ENCODE peak calls at places on chromosomes 1 and 21, in seven cellular contexts. One of them, this sample, is unnamed.

GRCh38 chr1:86990826-86991225 is 76.4 kb downstream of the HS2ST1 start:
- DNase-seq in thoracic aorta: no peak
- DNase-seq in CD8-positive, alpha-beta T cell: no peak
- DNase-seq in A549: no peak
- DNase-seq in sigmoid colon: no peak
- DNase-seq in fibroblast of pulmonary artery: no peak
- DNase-seq in fibroblast of mammary gland: no peak
- DNase-seq in this sample: no peak

GRCh38 chr1:1779691-1780597 is 1.7 kb upstream of the NADK start:
- DNase-seq in thoracic aorta: no peak
- DNase-seq in CD8-positive, alpha-beta T cell: peak; percentile 31
- DNase-seq in A549: no peak
- DNase-seq in sigmoid colon: no peak
- DNase-seq in fibroblast of pulmonary artery: peak; percentile 77
- DNase-seq in fibroblast of mammary gland: peak; percentile 87
- DNase-seq in this sample: peak; percentile 75

GRCh38 chr1:234214129-234214910 is 158.9 kb upstream of the COA6 start:
- DNase-seq in thoracic aorta: no peak
- DNase-seq in CD8-positive, alpha-beta T cell: no peak
- DNase-seq in A549: no peak
- DNase-seq in sigmoid colon: peak; percentile 74
- DNase-seq in fibroblast of pulmonary artery: no peak
- DNase-seq in fibroblast of mammary gland: no peak
- DNase-seq in this sample: no peak

GRCh38 chr1:42937141-42937696 is 21.4 kb downstream of the SLC2A1 start:
- DNase-seq in thoracic aorta: no peak
- DNase-seq in CD8-positive, alpha-beta T cell: no peak
- DNase-seq in A549: no peak
- DNase-seq in sigmoid colon: peak; percentile 37
- DNase-seq in fibroblast of pulmonary artery: peak; percentile 64
- DNase-seq in fibroblast of mammary gland: peak; percentile 86
- DNase-seq in this sample: no peak

GRCh38 chr21:28089599-28090421 is 902.9 kb downstream of the LTN1 start:
- DNase-seq in thoracic aorta: no peak
- DNase-seq in CD8-positive, alpha-beta T cell: no peak
- DNase-seq in A549: no peak
- DNase-seq in sigmoid colon: no peak
- DNase-seq in fibroblast of pulmonary artery: no peak
- DNase-seq in fibroblast of mammary gland: peak; percentile 13
- DNase-seq in this sample: no peak

GRCh38 chr1:241447056-241447649 is 72.4 kb downstream of the FH start:
- DNase-seq in thoracic aorta: no peak
- DNase-seq in CD8-positive, alpha-beta T cell: no peak
- DNase-seq in A549: no peak
- DNase-seq in sigmoid colon: no peak
- DNase-seq in fibroblast of pulmonary artery: no peak
- DNase-seq in fibroblast of mammary gland: no peak
- DNase-seq in this sample: no peak

GRCh38 chr1:212396638-212397037 is 18.0 kb downstream of the PACC1 start:
- DNase-seq in thoracic aorta: no peak
- DNase-seq in CD8-positive, alpha-beta T cell: no peak
- DNase-seq in A549: no peak
- DNase-seq in sigmoid colon: no peak
- DNase-seq in fibroblast of pulmonary artery: peak; percentile 6
- DNase-seq in fibroblast of mammary gland: peak; percentile 5
- DNase-seq in this sample: no peak

GRCh38 chr1:76281306-76281705 is 206.8 kb downstream of the ST6GALNAC3 start:
- DNase-seq in thoracic aorta: no peak
- DNase-seq in CD8-positive, alpha-beta T cell: no peak
- DNase-seq in A549: no peak
- DNase-seq in sigmoid colon: no peak
- DNase-seq in fibroblast of pulmonary artery: no peak
- DNase-seq in fibroblast of mammary gland: no peak
- DNase-seq in this sample: no peak

GRCh38 chr1:53273526-53273925 is 35.2 kb upstream of the MAGOH start:
- DNase-seq in thoracic aorta: no peak
- DNase-seq in CD8-positive, alpha-beta T cell: no peak
- DNase-seq in A549: no peak
- DNase-seq in sigmoid colon: peak; percentile 2
- DNase-seq in fibroblast of pulmonary artery: no peak
- DNase-seq in fibroblast of mammary gland: no peak
- DNase-seq in this sample: no peak

GRCh38 chr1:66250483-66250882 is 283.5 kb upstream of the SGIP1 start:
- DNase-seq in thoracic aorta: no peak
- DNase-seq in CD8-positive, alpha-beta T cell: no peak
- DNase-seq in A549: no peak
- DNase-seq in sigmoid colon: no peak
- DNase-seq in fibroblast of pulmonary artery: peak; percentile 87
- DNase-seq in fibroblast of mammary gland: peak; percentile 92
- DNase-seq in this sample: no peak

GRCh38 chr1:7515896-7516295 is 255.2 kb upstream of the VAMP3 start:
- DNase-seq in thoracic aorta: no peak
- DNase-seq in CD8-positive, alpha-beta T cell: no peak
- DNase-seq in A549: no peak
- DNase-seq in sigmoid colon: no peak
- DNase-seq in fibroblast of pulmonary artery: no peak
- DNase-seq in fibroblast of mammary gland: no peak
- DNase-seq in this sample: no peak

GRCh38 chr1:4130096-4130495 is 230.0 kb upstream of the C1orf174 start:
- DNase-seq in thoracic aorta: no peak
- DNase-seq in CD8-positive, alpha-beta T cell: no peak
- DNase-seq in A549: no peak
- DNase-seq in sigmoid colon: peak; percentile 49
- DNase-seq in fibroblast of pulmonary artery: no peak
- DNase-seq in fibroblast of mammary gland: no peak
- DNase-seq in this sample: no peak

GRCh38 chr1:92583821-92584760 is 97.4 kb upstream of the GFI1 start:
- DNase-seq in thoracic aorta: no peak
- DNase-seq in CD8-positive, alpha-beta T cell: no peak
- DNase-seq in A549: no peak
- DNase-seq in sigmoid colon: no peak
- DNase-seq in fibroblast of pulmonary artery: peak; percentile 77
- DNase-seq in fibroblast of mammary gland: peak; percentile 82
- DNase-seq in this sample: peak; percentile 84

GRCh38 chr1:93847811-93848288 is 31.2 kb downstream of the DNTTIP2 start:
- DNase-seq in thoracic aorta: peak; percentile 27
- DNase-seq in CD8-positive, alpha-beta T cell: peak; percentile 38
- DNase-seq in A549: peak; percentile 51
- DNase-seq in sigmoid colon: peak; percentile 85
- DNase-seq in fibroblast of pulmonary artery: peak; percentile 71
- DNase-seq in fibroblast of mammary gland: peak; percentile 77
- DNase-seq in this sample: peak; percentile 52

GRCh38 chr1:31814041-31814511 is 1.7 kb downstream of the SPOCD1 start:
- DNase-seq in thoracic aorta: no peak
- DNase-seq in CD8-positive, alpha-beta T cell: no peak
- DNase-seq in A549: no peak
- DNase-seq in sigmoid colon: no peak
- DNase-seq in fibroblast of pulmonary artery: no peak
- DNase-seq in fibroblast of mammary gland: no peak
- DNase-seq in this sample: no peak

GRCh38 chr1:31814631-31815306 is 1.1 kb downstream of the SPOCD1 start:
- DNase-seq in thoracic aorta: no peak
- DNase-seq in CD8-positive, alpha-beta T cell: no peak
- DNase-seq in A549: no peak
- DNase-seq in sigmoid colon: no peak
- DNase-seq in fibroblast of pulmonary artery: no peak
- DNase-seq in fibroblast of mammary gland: no peak
- DNase-seq in this sample: no peak

GRCh38 chr1:31818204-31818603 is 2.4 kb upstream of the SPOCD1 start:
- DNase-seq in thoracic aorta: no peak
- DNase-seq in CD8-positive, alpha-beta T cell: no peak
- DNase-seq in A549: no peak
- DNase-seq in sigmoid colon: no peak
- DNase-seq in fibroblast of pulmonary artery: no peak
- DNase-seq in fibroblast of mammary gland: peak; percentile 19
- DNase-seq in this sample: no peak

GRCh38 chr1:31815752-31816484 is at the start of gene SPOCD1:
- DNase-seq in thoracic aorta: peak; percentile 40
- DNase-seq in CD8-positive, alpha-beta T cell: peak; percentile 66
- DNase-seq in A549: peak; percentile 79
- DNase-seq in sigmoid colon: peak; percentile 81
- DNase-seq in fibroblast of pulmonary artery: peak; percentile 78
- DNase-seq in fibroblast of mammary gland: peak; percentile 84
- DNase-seq in this sample: peak; percentile 83

GRCh38 chr1:31815307-31815645 is 546 bp downstream of the SPOCD1 start:
- DNase-seq in thoracic aorta: no peak
- DNase-seq in CD8-positive, alpha-beta T cell: no peak
- DNase-seq in A549: no peak
- DNase-seq in sigmoid colon: no peak
- DNase-seq in fibroblast of pulmonary artery: no peak
- DNase-seq in fibroblast of mammary gland: no peak
- DNase-seq in this sample: no peak
- H3K4me3 ChIP-seq in thoracic aorta: no peak overlapping the region
- H3K4me3 ChIP-seq in CD8-positive, alpha-beta T cell: no peak overlapping the region
- H3K4me3 ChIP-seq in A549: no peak overlapping the region
- H3K4me3 ChIP-seq in sigmoid colon: no peak overlapping the region
- H3K4me3 ChIP-seq in fibroblast of pulmonary artery: no peak overlapping the region
- H3K4me3 ChIP-seq in fibroblast of mammary gland: no peak overlapping the region
- H3K4me3 ChIP-seq in this sample: peak overlapping the region; percentile 49

GRCh38 chr1:6447818-6448748 is 17.9 kb downstream of the TNFRSF25 start:
- DNase-seq in thoracic aorta: no peak
- DNase-seq in CD8-positive, alpha-beta T cell: peak; percentile 33
- DNase-seq in A549: no peak
- DNase-seq in sigmoid colon: no peak
- DNase-seq in fibroblast of pulmonary artery: no peak
- DNase-seq in fibroblast of mammary gland: no peak
- DNase-seq in this sample: no peak
- H3K4me3 ChIP-seq in thoracic aorta: peak overlapping the region; percentile 50
- H3K4me3 ChIP-seq in CD8-positive, alpha-beta T cell: peak overlapping the region; percentile 43
- H3K4me3 ChIP-seq in A549: peak overlapping the region; percentile 19
- H3K4me3 ChIP-seq in sigmoid colon: peak overlapping the region; percentile 23
- H3K4me3 ChIP-seq in fibroblast of pulmonary artery: no peak overlapping the region
- H3K4me3 ChIP-seq in fibroblast of mammary gland: no peak overlapping the region
- H3K4me3 ChIP-seq in this sample: no peak overlapping the region

DNA sequence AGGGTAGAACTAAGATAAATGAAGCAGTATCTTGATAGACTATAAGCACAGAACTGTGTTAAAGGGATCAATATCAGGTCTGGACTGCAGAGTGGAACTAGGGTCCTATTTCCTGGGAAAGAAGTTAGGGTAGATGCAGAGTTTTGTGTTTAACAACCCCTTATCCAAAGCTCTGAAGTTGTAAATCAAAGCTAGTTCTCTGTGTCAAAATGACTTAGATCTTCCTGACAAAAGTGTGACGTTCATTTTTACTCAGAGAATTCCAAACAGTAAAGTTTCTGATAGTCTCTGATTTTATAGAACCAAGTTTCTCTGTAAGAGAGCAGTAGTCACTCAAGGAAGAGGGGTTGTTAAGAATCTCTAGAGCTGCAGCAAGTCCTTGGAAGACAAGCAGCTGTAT is 8.3 kb downstream of the NUCKS1 start:
- DNase-seq in thoracic aorta: no peak
- DNase-seq in CD8-positive, alpha-beta T cell: no peak
- DNase-seq in A549: no peak
- DNase-seq in sigmoid colon: no peak
- DNase-seq in fibroblast of pulmonary artery: no peak
- DNase-seq in fibroblast of mammary gland: no peak
- DNase-seq in this sample: no peak
- H3K4me3 ChIP-seq in thoracic aorta: no peak overlapping the region
- H3K4me3 ChIP-seq in CD8-positive, alpha-beta T cell: no peak overlapping the region
- H3K4me3 ChIP-seq in A549: no peak overlapping the region
- H3K4me3 ChIP-seq in sigmoid colon: no peak overlapping the region
- H3K4me3 ChIP-seq in fibroblast of pulmonary artery: no peak overlapping the region
- H3K4me3 ChIP-seq in fibroblast of mammary gland: no peak overlapping the region
- H3K4me3 ChIP-seq in this sample: no peak overlapping the region

GRCh38 chr1:36351222-36351977 is 28.0 kb upstream of the EVA1B start:
- DNase-seq in thoracic aorta: peak; percentile 25
- DNase-seq in CD8-positive, alpha-beta T cell: no peak
- DNase-seq in A549: peak; percentile 61
- DNase-seq in sigmoid colon: no peak
- DNase-seq in fibroblast of pulmonary artery: peak; percentile 73
- DNase-seq in fibroblast of mammary gland: peak; percentile 87
- DNase-seq in this sample: no peak
- H3K4me3 ChIP-seq in thoracic aorta: peak overlapping the region; percentile 41
- H3K4me3 ChIP-seq in CD8-positive, alpha-beta T cell: no peak overlapping the region
- H3K4me3 ChIP-seq in A549: peak overlapping the region; percentile 16
- H3K4me3 ChIP-seq in sigmoid colon: no peak overlapping the region
- H3K4me3 ChIP-seq in fibroblast of pulmonary artery: no peak overlapping the region
- H3K4me3 ChIP-seq in fibroblast of mammary gland: peak overlapping the region; percentile 7
- H3K4me3 ChIP-seq in this sample: no peak overlapping the region

DNA sequence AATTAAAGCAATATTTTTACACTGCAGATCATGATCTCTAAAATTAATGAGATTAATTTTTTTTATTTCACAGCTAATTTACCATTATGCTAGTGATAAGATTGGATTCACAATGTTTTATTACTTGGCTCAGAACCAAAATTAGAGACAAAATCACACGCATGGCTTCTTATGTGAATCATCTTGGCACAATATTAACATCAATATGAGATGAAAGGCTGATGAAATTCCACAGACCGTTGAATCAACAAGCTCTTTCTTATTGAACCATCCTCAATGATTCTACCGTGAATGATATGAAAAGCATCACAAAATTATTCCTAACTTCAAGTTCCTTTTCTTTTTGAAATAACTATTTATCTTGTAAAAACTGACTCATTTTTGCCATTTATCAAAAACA is 544.9 kb downstream of the KCNT2 start:
- DNase-seq in thoracic aorta: no peak
- DNase-seq in CD8-positive, alpha-beta T cell: no peak
- DNase-seq in A549: no peak
- DNase-seq in sigmoid colon: no peak
- DNase-seq in fibroblast of pulmonary artery: peak; percentile 28
- DNase-seq in fibroblast of mammary gland: peak; percentile 35
- DNase-seq in this sample: no peak
- H3K4me3 ChIP-seq in thoracic aorta: no peak overlapping the region
- H3K4me3 ChIP-seq in CD8-positive, alpha-beta T cell: no peak overlapping the region
- H3K4me3 ChIP-seq in A549: no peak overlapping the region
- H3K4me3 ChIP-seq in sigmoid colon: no peak overlapping the region
- H3K4me3 ChIP-seq in fibroblast of pulmonary artery: no peak overlapping the region
- H3K4me3 ChIP-seq in fibroblast of mammary gland: no peak overlapping the region
- H3K4me3 ChIP-seq in this sample: no peak overlapping the region

DNA sequence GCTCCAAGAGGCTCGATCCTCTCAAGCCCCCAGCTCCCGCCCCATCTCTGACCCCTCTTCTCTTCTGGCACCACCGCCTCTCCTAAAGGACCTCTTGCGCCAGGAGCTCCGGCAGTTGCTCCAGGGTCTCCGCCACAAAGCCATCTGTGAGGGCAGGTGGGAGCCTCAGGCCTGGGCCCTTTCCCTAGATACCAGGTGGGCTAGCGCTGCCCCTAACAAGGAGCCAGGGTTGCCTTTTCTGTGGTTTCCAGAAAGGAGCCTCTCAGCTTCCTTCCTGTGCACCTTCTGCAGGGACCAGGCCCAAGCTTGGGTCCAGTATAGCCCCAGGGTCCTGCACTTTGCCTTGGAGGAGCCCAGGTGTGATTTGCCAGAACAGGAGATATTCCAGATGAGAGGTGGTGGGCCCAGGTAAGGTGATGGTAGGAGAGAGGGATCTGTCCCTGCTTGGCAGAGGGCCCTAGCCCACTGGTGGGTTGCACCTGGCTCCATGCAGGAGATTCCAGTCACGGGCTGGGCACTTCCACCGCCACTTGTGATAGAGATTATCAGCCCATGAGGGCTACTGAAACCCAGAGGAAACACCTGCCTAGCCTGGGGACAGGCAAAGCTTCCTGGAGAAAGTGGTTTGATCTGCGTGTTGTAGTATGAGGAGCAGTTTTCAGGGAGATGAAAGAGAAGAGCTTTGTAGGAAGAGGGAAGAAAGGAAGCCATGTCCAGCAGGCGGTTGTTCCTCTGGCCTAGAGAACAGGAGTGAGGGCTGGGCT is 1.0 kb downstream of the CCDC24 start:
- DNase-seq in thoracic aorta: no peak
- DNase-seq in CD8-positive, alpha-beta T cell: no peak
- DNase-seq in A549: no peak
- DNase-seq in sigmoid colon: peak; percentile 75
- DNase-seq in fibroblast of pulmonary artery: no peak
- DNase-seq in fibroblast of mammary gland: no peak
- DNase-seq in this sample: no peak
- H3K4me3 ChIP-seq in thoracic aorta: peak overlapping the region; percentile 77
- H3K4me3 ChIP-seq in CD8-positive, alpha-beta T cell: peak overlapping the region; percentile 81
- H3K4me3 ChIP-seq in A549: peak overlapping the region; percentile 84
- H3K4me3 ChIP-seq in sigmoid colon: peak overlapping the region; percentile 59
- H3K4me3 ChIP-seq in fibroblast of pulmonary artery: peak overlapping the region; percentile 66
- H3K4me3 ChIP-seq in fibroblast of mammary gland: peak overlapping the region; percentile 64
- H3K4me3 ChIP-seq in this sample: peak overlapping the region; percentile 67